ENCODE peak calls at places on chromosomes 11 and 22, in seven cellular contexts. M, I, G, F, J, U and Y are unnamed samples. For H3K36me3, the result is how much of the 10 kb centered on the place peaks cover.

GRCh38 chr11:92658733-92659132 is 310.7 kb upstream of the MTNR1B start:
- DNase-seq in M (no peak), I (no peak), G (no peak), F (no peak), J (no peak), U (no peak), Y (no peak)

GRCh38 chr11:110366234-110366633 is 63.5 kb upstream of the FDX1 start:
- DNase-seq in M (peak), I (peak), G (peak), F (peak), J (peak), U (no peak), Y (no peak)

GRCh38 chr11:61011950-61012830 is 40.7 kb downstream of the CD6 start:
- DNase-seq in M (no peak), I (no peak), G (no peak), F (peak), J (no peak), U (no peak), Y (no peak)

GRCh38 chr22:39900306-39901227 is at the start of gene GRAP2:
- DNase-seq in M (no peak), I (no peak), G (no peak), F (no peak), J (no peak), U (no peak), Y (no peak)

GRCh38 chr11:108693852-108694251 is 29.0 kb downstream of the DDX10 start:
- DNase-seq in M (peak), I (no peak), G (no peak), F (peak), J (no peak), U (no peak), Y (no peak)

GRCh38 chr11:35523351-35523768 is 2.1 kb downstream of the PAMR1 start:
- DNase-seq in M (peak), I (no peak), G (no peak), F (no peak), J (no peak), U (no peak), Y (no peak)

GRCh38 chr11:10749476-10749875 is 1.6 kb upstream of the CTR9 start:
- DNase-seq in M (no peak), I (no peak), G (no peak), F (no peak), J (no peak), U (no peak), Y (no peak)

GRCh38 chr22:40898850-40899357 is 37.0 kb upstream of the DNAJB7 start:
- DNase-seq in M (peak), I (no peak), G (no peak), F (peak), J (no peak), U (no peak), Y (no peak)

GRCh38 chr11:111982019-111982464 is 43.2 kb upstream of the DLAT start:
- DNase-seq in M (peak), I (peak), G (no peak), F (peak), J (peak), U (peak), Y (no peak)

GRCh38 chr22:48240935-48241230 is 1478.4 kb downstream of the TBC1D22A start:
- DNase-seq in M (no peak), I (no peak), G (no peak), F (no peak), J (no peak), U (no peak), Y (no peak)

GRCh38 chr11:122069946-122070345 is 46.1 kb downstream of the BLID start:
- DNase-seq in M (peak), I (peak), G (peak), F (peak), J (peak), U (no peak), Y (peak)

GRCh38 chr22:19874307-19875060 is 19.8 kb upstream of the GNB1L start:
- DNase-seq in M (no peak), I (no peak), G (peak), F (no peak), J (peak), U (no peak), Y (no peak)

GRCh38 chr11:44178381-44178780 is 82.9 kb downstream of the EXT2 start:
- DNase-seq in M (peak), I (no peak), G (no peak), F (peak), J (no peak), U (no peak), Y (no peak)

GRCh38 chr11:35764414-35764813 is 101.8 kb downstream of the TRIM44 start:
- DNase-seq in M (no peak), I (no peak), G (no peak), F (no peak), J (no peak), U (no peak), Y (no peak)

GRCh38 chr11:107179829-107180228 is 161.6 kb upstream of the GUCY1A2 start:
- DNase-seq in M (no peak), I (no peak), G (no peak), F (no peak), J (no peak), U (no peak), Y (no peak)

GRCh38 chr11:107183963-107184362 is 165.7 kb upstream of the GUCY1A2 start:
- DNase-seq in M (no peak), I (no peak), G (no peak), F (no peak), J (no peak), U (no peak), Y (no peak)

GRCh38 chr11:107182983-107183382 is 164.7 kb upstream of the GUCY1A2 start:
- DNase-seq in M (no peak), I (no peak), G (no peak), F (no peak), J (no peak), U (no peak), Y (no peak)

DNA sequence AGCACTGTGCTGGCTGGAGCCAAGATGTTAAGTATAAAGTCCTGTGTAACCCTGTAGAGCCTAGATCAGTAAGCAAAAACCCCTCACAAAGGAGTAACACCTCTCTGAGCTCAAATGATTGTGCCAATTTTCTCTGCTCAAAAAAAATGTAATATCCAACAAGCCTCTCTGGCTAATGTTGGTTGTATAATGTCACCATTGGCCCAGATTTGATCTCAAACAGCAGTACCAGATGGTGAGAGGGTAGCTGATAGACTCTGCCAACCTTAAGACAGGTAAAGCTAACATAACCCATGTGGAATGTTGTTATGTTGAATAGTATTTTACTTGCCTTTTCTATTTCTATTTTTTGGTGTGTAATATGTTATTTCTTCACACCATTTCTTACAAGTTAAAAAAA is 166.7 kb upstream of the GUCY1A2 start:
- DNase-seq in M (no peak), I (no peak), G (no peak), F (no peak), J (no peak), U (no peak), Y (no peak)
- H3K4me3 ChIP-seq in M (no peak), I (no peak), G (no peak), F (no peak), J (no peak), U (no peak), Y (no peak)

DNA sequence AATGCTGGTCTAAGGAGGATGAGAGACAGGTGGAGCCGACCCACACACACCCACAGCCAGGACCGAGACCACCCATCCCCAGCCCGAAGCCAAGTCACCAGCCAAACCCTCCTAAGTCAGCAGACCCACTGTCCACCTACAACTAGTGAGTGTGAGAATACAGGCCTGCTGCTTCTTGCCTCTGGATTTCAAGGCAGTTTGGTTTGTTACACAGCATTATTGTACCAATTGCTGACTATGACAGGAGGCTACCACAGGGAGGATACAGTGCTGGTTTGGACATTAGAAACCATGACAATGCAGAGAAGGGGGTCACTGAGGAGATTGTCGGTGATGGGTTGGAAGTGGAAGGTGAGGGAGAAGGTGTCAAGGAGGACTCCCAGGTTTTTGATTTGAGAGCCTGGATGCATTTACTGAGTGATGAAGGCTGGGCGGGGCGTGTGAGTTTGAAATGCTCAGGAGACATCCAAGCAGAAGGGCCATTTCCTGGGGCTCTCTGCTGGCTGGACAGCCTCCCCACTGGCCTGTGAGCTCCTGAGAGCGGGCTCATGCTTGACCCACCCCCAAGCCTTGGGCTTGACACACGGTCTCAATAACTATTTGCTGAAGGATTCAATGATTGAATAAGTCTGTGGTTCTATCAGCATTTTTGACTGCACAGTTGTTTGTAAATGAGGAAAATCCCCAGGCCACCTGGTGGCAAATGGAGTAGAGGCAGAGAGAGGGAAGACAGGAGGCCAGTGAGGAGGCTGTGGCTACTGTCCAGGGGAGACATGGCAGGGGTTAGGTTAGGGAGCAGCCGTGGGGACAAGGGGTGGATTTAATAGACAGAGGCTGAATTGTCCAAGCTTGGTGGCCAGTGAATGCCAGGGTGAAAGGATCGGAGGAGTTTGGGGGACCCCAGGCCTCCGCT is 9.4 kb upstream of the SSTR3 start:
- DNase-seq in M (no peak), I (no peak), G (no peak), F (no peak), J (no peak), U (no peak), Y (no peak)
- H3K27ac ChIP-seq in M (no peak), I (no peak), G (no peak), F (no peak), J (no peak), U (no peak), Y (no peak)

DNA sequence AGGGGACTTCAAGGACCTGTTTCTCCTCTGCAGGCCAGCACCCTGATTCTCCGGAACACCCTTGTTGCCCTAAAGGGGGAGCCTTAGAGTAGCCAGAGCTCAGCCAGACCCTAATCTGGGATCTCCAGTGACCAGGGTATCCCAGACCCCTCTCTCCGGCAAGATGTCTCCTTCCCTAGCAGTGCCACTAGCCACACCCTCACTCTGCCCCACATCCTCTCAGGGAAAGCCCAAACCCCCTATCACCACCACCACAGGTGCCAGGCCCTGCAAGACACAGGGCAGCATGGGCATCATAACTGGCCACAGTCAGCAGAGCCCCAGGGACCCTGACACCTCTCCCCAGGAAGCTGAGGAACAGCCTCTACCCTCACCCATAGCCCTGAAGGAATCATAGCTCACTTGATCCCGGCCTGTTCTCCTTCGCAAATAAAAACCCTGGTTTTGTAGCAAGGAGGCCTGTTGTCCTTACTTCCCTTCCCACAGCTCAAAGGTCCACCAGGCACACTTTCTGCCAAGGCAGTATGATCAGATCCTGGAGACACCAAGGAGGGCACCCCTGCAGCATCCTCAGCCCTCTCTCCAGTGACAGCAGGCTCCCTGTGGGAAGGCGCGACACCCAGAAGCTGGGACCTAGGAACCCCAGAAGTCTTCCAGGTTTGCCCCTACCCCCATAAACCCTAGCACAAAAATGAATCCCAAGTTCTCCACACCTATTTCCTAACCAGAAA is 4.6 kb downstream of the CFL1 start:
- DNase-seq in M (no peak), I (no peak), G (no peak), F (no peak), J (no peak), U (no peak), Y (no peak)
- H3K36me3 ChIP-seq in M (half or more), I (half or more), G (under half), F (half or more), J (under half), U (under half), Y (half or more)

GRCh38 chr11:71283960-71284359 is 31.6 kb upstream of the SHANK2 start:
- DNase-seq in M (no peak), I (no peak), G (no peak), F (no peak), J (no peak), U (no peak), Y (no peak)
- H3K4me3 ChIP-seq in M (no peak), I (no peak), G (no peak), F (no peak), J (no peak), U (no peak), Y (no peak)